ENCODE peak calls at places on chromosome 6, in six cellular contexts. One of them, this sample, is unnamed.

GRCh38 chr6:142945446-142946180 is 637 bp upstream of the HIVEP2 start:
- DNase-seq in cardiac fibroblast: no peak
- DNase-seq in fibroblast of the aortic adventitia: no peak
- DNase-seq in type B pancreatic cell: peak
- DNase-seq in CD4-positive, alpha-beta T cell: peak
- DNase-seq in RWPE1: peak
- DNase-seq in this sample: no peak

GRCh38 chr6:106069478-106069877 is 16.7 kb upstream of the PRDM1 start:
- DNase-seq in cardiac fibroblast: peak
- DNase-seq in fibroblast of the aortic adventitia: peak
- DNase-seq in type B pancreatic cell: no peak
- DNase-seq in CD4-positive, alpha-beta T cell: no peak
- DNase-seq in RWPE1: no peak
- DNase-seq in this sample: peak

GRCh38 chr6:3516094-3516493 is 59.2 kb upstream of the SLC22A23 start:
- DNase-seq in cardiac fibroblast: peak
- DNase-seq in fibroblast of the aortic adventitia: no peak
- DNase-seq in type B pancreatic cell: no peak
- DNase-seq in CD4-positive, alpha-beta T cell: no peak
- DNase-seq in RWPE1: no peak
- DNase-seq in this sample: no peak

GRCh38 chr6:145704153-145704781 is 31.1 kb downstream of the EPM2A start:
- DNase-seq in cardiac fibroblast: peak
- DNase-seq in fibroblast of the aortic adventitia: peak
- DNase-seq in type B pancreatic cell: no peak
- DNase-seq in CD4-positive, alpha-beta T cell: no peak
- DNase-seq in RWPE1: peak
- DNase-seq in this sample: no peak

GRCh38 chr6:159805418-159806020 is 5.4 kb downstream of the PNLDC1 start:
- DNase-seq in cardiac fibroblast: no peak
- DNase-seq in fibroblast of the aortic adventitia: peak
- DNase-seq in type B pancreatic cell: no peak
- DNase-seq in CD4-positive, alpha-beta T cell: no peak
- DNase-seq in RWPE1: no peak
- DNase-seq in this sample: no peak

GRCh38 chr6:56863366-56863765 is 91.5 kb upstream of the BEND6 start:
- DNase-seq in cardiac fibroblast: peak
- DNase-seq in fibroblast of the aortic adventitia: peak
- DNase-seq in type B pancreatic cell: no peak
- DNase-seq in CD4-positive, alpha-beta T cell: no peak
- DNase-seq in RWPE1: peak
- DNase-seq in this sample: no peak

GRCh38 chr6:28240517-28240916 is 11.6 kb downstream of the ZKSCAN4 start:
- DNase-seq in cardiac fibroblast: no peak
- DNase-seq in fibroblast of the aortic adventitia: no peak
- DNase-seq in type B pancreatic cell: no peak
- DNase-seq in CD4-positive, alpha-beta T cell: no peak
- DNase-seq in RWPE1: no peak
- DNase-seq in this sample: no peak

GRCh38 chr6:20661721-20662120 is 127.5 kb downstream of the CDKAL1 start:
- DNase-seq in cardiac fibroblast: peak
- DNase-seq in fibroblast of the aortic adventitia: peak
- DNase-seq in type B pancreatic cell: no peak
- DNase-seq in CD4-positive, alpha-beta T cell: no peak
- DNase-seq in RWPE1: peak
- DNase-seq in this sample: peak

GRCh38 chr6:111549744-111550143 is 55.9 kb downstream of the TRAF3IP2 start:
- DNase-seq in cardiac fibroblast: no peak
- DNase-seq in fibroblast of the aortic adventitia: no peak
- DNase-seq in type B pancreatic cell: no peak
- DNase-seq in CD4-positive, alpha-beta T cell: no peak
- DNase-seq in RWPE1: no peak
- DNase-seq in this sample: no peak

GRCh38 chr6:1263039-1263849 is 48.7 kb upstream of the FOXQ1 start:
- DNase-seq in cardiac fibroblast: no peak
- DNase-seq in fibroblast of the aortic adventitia: peak
- DNase-seq in type B pancreatic cell: no peak
- DNase-seq in CD4-positive, alpha-beta T cell: no peak
- DNase-seq in RWPE1: no peak
- DNase-seq in this sample: peak

GRCh38 chr6:63764318-63764916 is 128.8 kb downstream of the PHF3 start:
- DNase-seq in cardiac fibroblast: peak
- DNase-seq in fibroblast of the aortic adventitia: peak
- DNase-seq in type B pancreatic cell: no peak
- DNase-seq in CD4-positive, alpha-beta T cell: no peak
- DNase-seq in RWPE1: no peak
- DNase-seq in this sample: no peak

GRCh38 chr6:49453221-49453620 is 9.8 kb downstream of the MMUT start:
- DNase-seq in cardiac fibroblast: peak
- DNase-seq in fibroblast of the aortic adventitia: peak
- DNase-seq in type B pancreatic cell: no peak
- DNase-seq in CD4-positive, alpha-beta T cell: no peak
- DNase-seq in RWPE1: peak
- DNase-seq in this sample: no peak

GRCh38 chr6:33082702-33083101 is 6.9 kb downstream of the HLA-DPB1 start:
- DNase-seq in cardiac fibroblast: peak
- DNase-seq in fibroblast of the aortic adventitia: peak
- DNase-seq in type B pancreatic cell: no peak
- DNase-seq in CD4-positive, alpha-beta T cell: no peak
- DNase-seq in RWPE1: no peak
- DNase-seq in this sample: no peak

GRCh38 chr6:82385102-82385501 is 21.5 kb downstream of the TPBG start:
- DNase-seq in cardiac fibroblast: no peak
- DNase-seq in fibroblast of the aortic adventitia: no peak
- DNase-seq in type B pancreatic cell: no peak
- DNase-seq in CD4-positive, alpha-beta T cell: no peak
- DNase-seq in RWPE1: no peak
- DNase-seq in this sample: no peak

GRCh38 chr6:79602859-79603258 is 28.3 kb upstream of the SH3BGRL2 start:
- DNase-seq in cardiac fibroblast: no peak
- DNase-seq in fibroblast of the aortic adventitia: no peak
- DNase-seq in type B pancreatic cell: no peak
- DNase-seq in CD4-positive, alpha-beta T cell: no peak
- DNase-seq in RWPE1: no peak
- DNase-seq in this sample: no peak

GRCh38 chr6:107695061-107695715 is 128.9 kb downstream of the SCML4 start:
- DNase-seq in cardiac fibroblast: peak
- DNase-seq in fibroblast of the aortic adventitia: peak
- DNase-seq in type B pancreatic cell: no peak
- DNase-seq in CD4-positive, alpha-beta T cell: no peak
- DNase-seq in RWPE1: no peak
- DNase-seq in this sample: no peak

GRCh38 chr6:151443911-151444621 is 7.9 kb downstream of the RMND1 start:
- DNase-seq in cardiac fibroblast: no peak
- DNase-seq in fibroblast of the aortic adventitia: no peak
- DNase-seq in type B pancreatic cell: no peak
- DNase-seq in CD4-positive, alpha-beta T cell: no peak
- DNase-seq in RWPE1: no peak
- DNase-seq in this sample: no peak

GRCh38 chr6:3848380-3848779 is 793 bp upstream of the FAM50B start:
- DNase-seq in cardiac fibroblast: peak
- DNase-seq in fibroblast of the aortic adventitia: no peak
- DNase-seq in type B pancreatic cell: no peak
- DNase-seq in CD4-positive, alpha-beta T cell: no peak
- DNase-seq in RWPE1: no peak
- DNase-seq in this sample: no peak

GRCh38 chr6:116556814-116557403 is 3.4 kb downstream of the CALHM4 start:
- DNase-seq in cardiac fibroblast: no peak
- DNase-seq in fibroblast of the aortic adventitia: peak
- DNase-seq in type B pancreatic cell: no peak
- DNase-seq in CD4-positive, alpha-beta T cell: no peak
- DNase-seq in RWPE1: no peak
- DNase-seq in this sample: no peak

GRCh38 chr6:125784365-125784764 is 6.4 kb upstream of the NCOA7 start:
- DNase-seq in cardiac fibroblast: peak
- DNase-seq in fibroblast of the aortic adventitia: peak
- DNase-seq in type B pancreatic cell: no peak
- DNase-seq in CD4-positive, alpha-beta T cell: no peak
- DNase-seq in RWPE1: no peak
- DNase-seq in this sample: no peak

GRCh38 chr6:132464538-132465256 is 48.2 kb downstream of the STX7 start:
- DNase-seq in cardiac fibroblast: peak
- DNase-seq in fibroblast of the aortic adventitia: no peak
- DNase-seq in type B pancreatic cell: no peak
- DNase-seq in CD4-positive, alpha-beta T cell: no peak
- DNase-seq in RWPE1: no peak
- DNase-seq in this sample: no peak

GRCh38 chr6:75493400-75494064 is at the start of gene FILIP1:
- DNase-seq in cardiac fibroblast: peak
- DNase-seq in fibroblast of the aortic adventitia: peak
- DNase-seq in type B pancreatic cell: no peak
- DNase-seq in CD4-positive, alpha-beta T cell: no peak
- DNase-seq in RWPE1: no peak
- DNase-seq in this sample: peak

GRCh38 chr6:42100029-42100901 is 42.2 kb downstream of the C6orf132 start:
- DNase-seq in cardiac fibroblast: peak
- DNase-seq in fibroblast of the aortic adventitia: peak
- DNase-seq in type B pancreatic cell: no peak
- DNase-seq in CD4-positive, alpha-beta T cell: no peak
- DNase-seq in RWPE1: peak
- DNase-seq in this sample: no peak

GRCh38 chr6:109461733-109462526 is 6.4 kb upstream of the MICAL1 start:
- DNase-seq in cardiac fibroblast: no peak
- DNase-seq in fibroblast of the aortic adventitia: no peak
- DNase-seq in type B pancreatic cell: no peak
- DNase-seq in CD4-positive, alpha-beta T cell: no peak
- DNase-seq in RWPE1: no peak
- DNase-seq in this sample: no peak

GRCh38 chr6:11429577-11429976 is 108.0 kb upstream of the TMEM170B start:
- DNase-seq in cardiac fibroblast: no peak
- DNase-seq in fibroblast of the aortic adventitia: no peak
- DNase-seq in type B pancreatic cell: no peak
- DNase-seq in CD4-positive, alpha-beta T cell: no peak
- DNase-seq in RWPE1: no peak
- DNase-seq in this sample: no peak

GRCh38 chr6:45714795-45715507 is 300.7 kb downstream of the CLIC5 start:
- DNase-seq in cardiac fibroblast: peak
- DNase-seq in fibroblast of the aortic adventitia: peak
- DNase-seq in type B pancreatic cell: peak
- DNase-seq in CD4-positive, alpha-beta T cell: peak
- DNase-seq in RWPE1: peak
- DNase-seq in this sample: peak

GRCh38 chr6:9612489-9612888 is 802.4 kb downstream of the TFAP2A start:
- DNase-seq in cardiac fibroblast: no peak
- DNase-seq in fibroblast of the aortic adventitia: no peak
- DNase-seq in type B pancreatic cell: no peak
- DNase-seq in CD4-positive, alpha-beta T cell: no peak
- DNase-seq in RWPE1: no peak
- DNase-seq in this sample: no peak

GRCh38 chr6:127341471-127342202 is 1.8 kb downstream of the ECHDC1 start:
- DNase-seq in cardiac fibroblast: peak
- DNase-seq in fibroblast of the aortic adventitia: no peak
- DNase-seq in type B pancreatic cell: no peak
- DNase-seq in CD4-positive, alpha-beta T cell: no peak
- DNase-seq in RWPE1: no peak
- DNase-seq in this sample: no peak

GRCh38 chr6:13045676-13046075 is 282.7 kb downstream of the TBC1D7 start:
- DNase-seq in cardiac fibroblast: no peak
- DNase-seq in fibroblast of the aortic adventitia: no peak
- DNase-seq in type B pancreatic cell: no peak
- DNase-seq in CD4-positive, alpha-beta T cell: no peak
- DNase-seq in RWPE1: no peak
- DNase-seq in this sample: no peak
- TF ChIP-seq CTCF in cardiac fibroblast: no peak
- TF ChIP-seq CTCF in fibroblast of the aortic adventitia: no peak
- TF ChIP-seq CTCF in type B pancreatic cell: no peak
- TF ChIP-seq CTCF in CD4-positive, alpha-beta T cell: no peak
- TF ChIP-seq CTCF in RWPE1: no peak
- TF ChIP-seq CTCF in this sample: no peak

DNA sequence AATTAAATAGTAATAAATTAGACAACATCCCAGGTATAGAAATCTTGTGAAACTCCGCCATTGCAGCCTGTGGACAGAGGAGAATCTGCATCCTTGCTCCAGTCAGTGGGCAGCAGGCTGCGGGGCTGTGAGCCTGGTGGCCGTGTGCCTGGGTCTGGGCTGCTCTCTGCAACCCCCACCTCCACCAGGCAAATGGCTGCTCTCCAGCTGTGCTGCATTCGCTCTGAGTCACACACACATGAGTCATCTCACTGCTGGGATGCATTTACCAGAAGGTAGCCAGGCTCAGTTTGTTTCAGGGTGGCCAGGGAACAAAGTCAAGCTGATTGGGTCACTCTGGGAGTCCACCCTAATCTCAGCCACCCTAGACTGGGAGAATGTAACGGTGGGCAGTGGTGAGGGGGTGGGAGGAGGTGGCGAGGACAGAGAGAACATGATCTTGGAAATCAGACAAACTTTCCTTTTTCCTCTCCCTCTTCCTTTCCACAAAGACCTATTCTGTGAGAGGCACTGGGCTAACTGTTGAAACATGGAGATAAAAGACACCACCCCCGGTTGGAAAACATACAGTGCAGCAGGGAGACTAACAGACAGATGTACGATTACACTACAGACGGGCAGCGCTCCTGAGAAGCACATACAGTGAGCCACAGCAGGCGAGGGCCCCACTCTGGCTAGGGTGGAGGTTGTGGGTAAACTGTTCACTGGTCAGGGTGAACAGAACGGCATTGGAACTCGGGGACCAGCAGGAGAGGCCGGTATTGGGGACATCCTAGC is 59.2 kb downstream of the TRAM2 start:
- DNase-seq in cardiac fibroblast: peak
- DNase-seq in fibroblast of the aortic adventitia: peak
- DNase-seq in type B pancreatic cell: no peak
- DNase-seq in CD4-positive, alpha-beta T cell: no peak
- DNase-seq in RWPE1: peak
- DNase-seq in this sample: peak
- TF ChIP-seq CTCF in cardiac fibroblast: no peak
- TF ChIP-seq CTCF in fibroblast of the aortic adventitia: no peak
- TF ChIP-seq CTCF in type B pancreatic cell: no peak
- TF ChIP-seq CTCF in CD4-positive, alpha-beta T cell: no peak
- TF ChIP-seq CTCF in RWPE1: no peak
- TF ChIP-seq CTCF in this sample: no peak

GRCh38 chr6:36893976-36894932 is 8.5 kb downstream of the C6orf89 start:
- DNase-seq in cardiac fibroblast: no peak
- DNase-seq in fibroblast of the aortic adventitia: no peak
- DNase-seq in type B pancreatic cell: no peak
- DNase-seq in CD4-positive, alpha-beta T cell: no peak
- DNase-seq in RWPE1: no peak
- DNase-seq in this sample: no peak

DNA sequence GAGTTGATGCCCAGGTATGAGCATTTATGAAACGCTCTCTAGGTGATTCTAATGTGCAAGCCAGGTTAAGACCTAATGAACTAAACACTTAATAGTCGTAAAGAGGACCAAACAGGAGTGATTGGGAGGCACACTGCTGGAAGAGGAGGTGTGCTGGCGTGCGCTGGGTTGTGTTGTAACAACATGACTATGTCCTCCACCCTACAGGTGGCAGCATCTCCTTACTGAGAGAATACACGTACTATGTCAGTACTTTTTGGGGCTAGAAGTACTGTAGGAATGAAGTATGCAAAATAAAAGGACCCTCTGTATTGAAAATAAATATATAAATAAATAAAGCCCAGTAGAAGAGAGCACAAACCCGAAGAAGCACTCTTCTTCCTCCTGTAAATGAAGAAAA is 11.9 kb downstream of the C6orf89 start:
- DNase-seq in cardiac fibroblast: no peak
- DNase-seq in fibroblast of the aortic adventitia: peak
- DNase-seq in type B pancreatic cell: no peak
- DNase-seq in CD4-positive, alpha-beta T cell: no peak
- DNase-seq in RWPE1: no peak
- DNase-seq in this sample: no peak
- TF ChIP-seq CTCF in cardiac fibroblast: no peak
- TF ChIP-seq CTCF in fibroblast of the aortic adventitia: peak
- TF ChIP-seq CTCF in type B pancreatic cell: peak
- TF ChIP-seq CTCF in CD4-positive, alpha-beta T cell: peak
- TF ChIP-seq CTCF in RWPE1: no peak
- TF ChIP-seq CTCF in this sample: peak

GRCh38 chr6:30344868-30345671 is at the start of gene RPP21:
- DNase-seq in cardiac fibroblast: peak
- DNase-seq in fibroblast of the aortic adventitia: peak
- DNase-seq in type B pancreatic cell: peak
- DNase-seq in CD4-positive, alpha-beta T cell: peak
- DNase-seq in RWPE1: peak
- DNase-seq in this sample: no peak
- TF ChIP-seq CTCF in cardiac fibroblast: no peak
- TF ChIP-seq CTCF in fibroblast of the aortic adventitia: no peak
- TF ChIP-seq CTCF in type B pancreatic cell: no peak
- TF ChIP-seq CTCF in CD4-positive, alpha-beta T cell: no peak
- TF ChIP-seq CTCF in RWPE1: no peak
- TF ChIP-seq CTCF in this sample: no peak

This sample was measured in retinal pigment epithelial cell.